ENCODE peak calls at places on chromosomes 5 and 9, in five cellular contexts. I is NCI-H1092 treated with DMSO at 0.1 percent for 48 hours, P is AG09319, S is hypothalamus, G is H9. J is an unnamed sample.

GRCh38 chr5:44332360-44332971 is 56.8 kb downstream of the FGF10 start:
- DNase-seq in I (peak), P (peak), S (no peak), G (no peak), J (peak)

GRCh38 chr5:14871573-14872069 is at the start of gene ANKH:
- DNase-seq in I (peak), P (peak), S (peak), G (peak), J (peak)

GRCh38 chr9:70563437-70564204 is 149.2 kb upstream of the KLF9 start:
- DNase-seq in I (no peak), P (peak), S (no peak), G (no peak), J (no peak)

GRCh38 chr5:148384389-148384756 is 615 bp downstream of the FBXO38 start:
- DNase-seq in I (no peak), P (no peak), S (no peak), G (no peak), J (no peak)

GRCh38 chr5:181114844-181115778 is 15.9 kb downstream of the OR2V1 start:
- DNase-seq in I (no peak), P (no peak), S (no peak), G (peak), J (no peak)

GRCh38 chr5:54900906-54901725 is 84.3 kb downstream of the ESM1 start:
- DNase-seq in I (no peak), P (no peak), S (no peak), G (no peak), J (no peak)

GRCh38 chr5:21145376-21145775 is 1157.4 kb upstream of the CDH18 start:
- DNase-seq in I (no peak), P (no peak), S (no peak), G (no peak), J (no peak)

GRCh38 chr5:1767524-1768282 is 31.9 kb downstream of the MRPL36 start:
- DNase-seq in I (no peak), P (no peak), S (no peak), G (no peak), J (no peak)

GRCh38 chr5:31502506-31502905 is 29.4 kb downstream of the DROSHA start:
- DNase-seq in I (no peak), P (no peak), S (no peak), G (no peak), J (no peak)

GRCh38 chr5:166926098-166926497 is 1365.3 kb upstream of the WWC1 start:
- DNase-seq in I (no peak), P (no peak), S (no peak), G (no peak), J (no peak)

GRCh38 chr5:149820536-149821503 is 90.7 kb downstream of the PPARGC1B start:
- DNase-seq in I (no peak), P (no peak), S (no peak), G (no peak), J (no peak)

GRCh38 chr9:34025062-34025461 is 23.6 kb downstream of the UBAP2 start:
- DNase-seq in I (no peak), P (no peak), S (no peak), G (no peak), J (no peak)

GRCh38 chr5:148186248-148187003 is 16.4 kb upstream of the SPINK6 start:
- DNase-seq in I (no peak), P (no peak), S (no peak), G (no peak), J (no peak)

GRCh38 chr5:110510146-110510545 is 216.3 kb downstream of the TMEM232 start:
- DNase-seq in I (no peak), P (no peak), S (no peak), G (no peak), J (no peak)

GRCh38 chr5:59522201-59522831 is 371.2 kb downstream of the PDE4D start:
- DNase-seq in I (no peak), P (no peak), S (no peak), G (no peak), J (no peak)

GRCh38 chr9:26527931-26528330 is 364.7 kb downstream of the CAAP1 start:
- DNase-seq in I (no peak), P (no peak), S (no peak), G (no peak), J (no peak)

GRCh38 chr5:112279082-112279481 is 140.0 kb downstream of the EPB41L4A start:
- DNase-seq in I (no peak), P (no peak), S (no peak), G (no peak), J (no peak)

GRCh38 chr5:113510836-113511451 is 2.5 kb upstream of the YTHDC2 start:
- DNase-seq in I (peak), P (no peak), S (no peak), G (no peak), J (peak)

GRCh38 chr5:107805819-107806218 is 135.1 kb upstream of the EFNA5 start:
- DNase-seq in I (no peak), P (no peak), S (no peak), G (no peak), J (peak)

GRCh38 chr5:154478224-154478565 is at the start of gene HAND1:
- DNase-seq in I (peak), P (no peak), S (no peak), G (peak), J (peak)

GRCh38 chr5:31335456-31335855 is 142.0 kb downstream of the CDH6 start:
- DNase-seq in I (no peak), P (no peak), S (no peak), G (no peak), J (no peak)

GRCh38 chr5:143533978-143534763 is 130.7 kb upstream of the NR3C1 start:
- DNase-seq in I (no peak), P (no peak), S (no peak), G (no peak), J (no peak)

GRCh38 chr5:127870914-127871313 is 167.7 kb downstream of the CCDC192 start:
- DNase-seq in I (no peak), P (no peak), S (no peak), G (no peak), J (no peak)

GRCh38 chr5:73606206-73606753 is 19.7 kb upstream of the ARHGEF28 start:
- DNase-seq in I (no peak), P (no peak), S (no peak), G (no peak), J (no peak)

GRCh38 chr9:126056312-126057021 is 270.2 kb upstream of the MVB12B start:
- DNase-seq in I (peak), P (no peak), S (no peak), G (no peak), J (no peak)

GRCh38 chr5:2093859-2094615 is 211.3 kb upstream of the IRX4 start:
- DNase-seq in I (no peak), P (no peak), S (no peak), G (no peak), J (no peak)

GRCh38 chr9:119689879-119690278 is 320.6 kb upstream of the BRINP1 start:
- DNase-seq in I (no peak), P (no peak), S (no peak), G (no peak), J (no peak)

GRCh38 chr9:1462626-1463308 is 412.6 kb downstream of the DMRT2 start:
- DNase-seq in I (no peak), P (no peak), S (no peak), G (no peak), J (no peak)

GRCh38 chr5:140227046-140227445 is 52.1 kb downstream of the CYSTM1 start:
- DNase-seq in I (no peak), P (no peak), S (no peak), G (no peak), J (no peak)

GRCh38 chr5:122183098-122183794 is 53.9 kb downstream of the ZNF474 start:
- DNase-seq in I (peak), P (no peak), S (peak), G (no peak), J (no peak)

GRCh38 chr5:131974956-131975726 is 29.7 kb upstream of the MEIKIN start:
- DNase-seq in I (no peak), P (no peak), S (no peak), G (peak), J (no peak)

GRCh38 chr5:113266913-113267227 is 167.9 kb downstream of the TSSK1B start:
- DNase-seq in I (no peak), P (no peak), S (no peak), G (no peak), J (no peak)